ENCODE peak calls at places on chromosomes 6 and 20, in seven cellular contexts. O, T, R, Q, L, M and H are unnamed samples.

GRCh38 chr20:33649201-33649631 is 12.9 kb upstream of the C20orf144 start:
- DNase-seq in L (no peak), O (peak), Q (no peak), R (no peak), T (no peak), M (no peak), H (peak)

GRCh38 chr20:33676652-33677645 is 2.7 kb upstream of the NECAB3 start:
- DNase-seq in R (no peak), T (no peak), O (peak), L (no peak), Q (no peak), M (no peak), H (no peak)

GRCh38 chr6:163356324-163356723 is 58.2 kb upstream of the QKI start:
- DNase-seq in T (no peak), R (no peak), Q (no peak), M (no peak), L (no peak), O (no peak), H (peak)

GRCh38 chr6:47203968-47204611 is 105.6 kb downstream of the TNFRSF21 start:
- DNase-seq in Q (no peak), R (no peak), T (no peak), O (no peak), M (no peak), L (no peak), H (no peak)

GRCh38 chr6:85714893-85715530 is 72.3 kb upstream of the SYNCRIP start:
- DNase-seq in M (no peak), O (no peak), L (no peak), R (no peak), Q (no peak), T (no peak), H (no peak)

GRCh38 chr20:16701296-16701695 is 28.5 kb upstream of the SNRPB2 start:
- DNase-seq in T (peak), Q (no peak), O (no peak), R (no peak), L (no peak), M (no peak), H (no peak)

GRCh38 chr6:89562114-89562815 is 76.3 kb downstream of the LYRM2 start:
- DNase-seq in T (no peak), L (no peak), M (no peak), R (no peak), O (no peak), Q (peak), H (no peak)

GRCh38 chr6:71486466-71486865 is 197.9 kb downstream of the OGFRL1 start:
- DNase-seq in Q (no peak), M (no peak), R (no peak), L (no peak), O (no peak), T (no peak), H (no peak)

GRCh38 chr6:165245287-165245686 is 64.1 kb downstream of the C6orf118 start:
- DNase-seq in T (peak), Q (no peak), O (no peak), L (no peak), R (no peak), M (no peak), H (no peak)

GRCh38 chr6:82862543-82862942 is 203.1 kb downstream of the UBE3D start:
- DNase-seq in M (no peak), R (no peak), L (no peak), Q (no peak), O (no peak), T (no peak), H (no peak)

GRCh38 chr6:63333440-63333839 is 13.7 kb upstream of the LGSN start:
- DNase-seq in T (no peak), M (no peak), Q (no peak), O (no peak), R (no peak), L (no peak), H (no peak)

GRCh38 chr6:131954775-131955107 is 3.6 kb upstream of the CCN2 start:
- DNase-seq in Q (peak), L (peak), R (peak), T (peak), O (peak), M (no peak), H (peak)

GRCh38 chr20:62652051-62652893 is 10.0 kb downstream of the SLCO4A1 start:
- DNase-seq in O (peak), T (peak), M (peak), L (peak), R (peak), Q (peak), H (peak)

GRCh38 chr20:15475483-15475882 is 1097.8 kb downstream of the KIF16B start:
- DNase-seq in R (peak), L (peak), M (no peak), T (no peak), Q (peak), O (no peak), H (peak)

DNA sequence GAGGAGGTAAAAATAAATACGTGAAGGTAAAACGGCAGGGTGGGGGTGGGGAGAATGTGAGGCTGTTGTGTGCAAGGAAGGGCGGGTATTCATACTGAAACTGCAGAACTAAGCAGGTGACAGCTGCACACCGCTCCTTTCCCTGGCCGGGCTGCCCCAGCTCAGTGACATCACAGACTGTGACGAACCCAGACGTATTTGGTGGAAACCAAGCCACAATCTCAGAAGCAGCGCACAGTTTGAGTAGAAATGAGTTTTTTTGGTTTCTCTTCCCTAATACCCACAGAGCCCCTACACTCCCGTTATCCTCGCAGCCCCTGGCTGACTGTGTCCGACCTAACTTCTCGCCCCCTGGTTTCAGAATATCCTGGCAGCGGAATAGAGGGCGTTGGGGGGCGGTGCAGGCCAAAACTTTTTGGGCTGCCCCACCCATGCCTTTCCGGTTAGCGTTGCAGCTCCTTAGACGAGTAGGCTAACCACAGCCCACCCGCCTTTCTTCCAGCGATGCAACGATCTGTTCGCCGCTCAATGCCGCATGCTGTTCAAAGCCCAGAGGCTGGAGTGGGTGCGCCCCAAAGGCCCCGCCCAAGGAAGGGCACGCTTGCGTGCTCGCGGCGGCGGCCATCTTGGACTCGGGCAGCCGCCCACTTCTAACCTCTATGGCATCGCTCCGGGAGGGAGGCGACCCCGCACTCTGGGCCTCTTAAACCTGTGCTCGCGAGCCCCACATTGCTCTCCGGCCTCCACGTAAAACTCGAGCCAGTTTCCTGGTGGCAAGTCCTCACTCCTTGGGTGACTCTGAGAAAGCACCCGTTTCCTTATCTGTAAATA is 9.1 kb downstream of the BAK1 start:
- DNase-seq in M (peak), R (peak), Q (peak), O (peak), T (peak), L (peak), H (peak)
- H3K4me3 ChIP-seq in M (peak), R (peak), Q (peak), O (peak), T (peak), L (peak), H (peak)

GRCh38 chr20:38128691-38129090 is 36.4 kb downstream of the TGM2 start:
- DNase-seq in O (no peak), M (peak), T (no peak), R (no peak), L (peak), Q (no peak), H (peak)

GRCh38 chr20:38125157-38126056 is 39.7 kb downstream of the TGM2 start:
- DNase-seq in T (peak), M (peak), Q (peak), O (peak), R (peak), L (peak), H (peak)

GRCh38 chr20:38126146-38126912 is 38.7 kb downstream of the TGM2 start:
- DNase-seq in L (peak), R (no peak), T (no peak), Q (no peak), O (peak), M (peak), H (peak)

GRCh38 chr20:38127920-38128528 is 37.0 kb downstream of the TGM2 start:
- DNase-seq in L (peak), Q (no peak), T (no peak), M (peak), O (peak), R (no peak), H (peak)

DNA sequence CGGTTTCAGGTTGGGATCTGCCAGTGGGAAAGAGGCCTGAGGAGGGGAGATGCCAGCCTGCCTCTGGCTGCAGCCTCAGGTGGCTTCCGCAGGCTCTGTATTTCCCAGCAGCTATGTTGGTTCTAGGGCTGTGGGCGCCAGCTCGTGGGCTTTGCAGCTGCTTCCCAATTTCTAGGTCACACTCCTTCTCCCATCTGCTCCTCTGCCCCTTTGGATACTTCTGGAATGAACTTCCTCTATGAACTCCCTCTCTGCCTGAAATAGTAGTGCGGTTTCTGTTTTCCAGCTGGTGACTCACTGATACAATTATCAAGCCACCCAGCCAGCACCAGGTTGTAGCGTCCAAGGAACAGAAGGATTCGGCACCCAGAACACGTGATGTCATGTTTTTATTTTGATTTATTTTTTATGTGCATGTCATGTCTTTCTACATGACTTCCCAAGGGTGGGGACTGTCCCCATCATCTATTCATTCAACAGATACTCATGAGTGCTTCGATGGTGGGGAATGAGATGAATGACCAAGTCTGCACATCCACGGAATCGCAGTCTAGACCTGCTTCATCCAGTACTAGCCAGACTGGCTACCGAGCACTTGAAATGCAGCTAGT is 38.0 kb downstream of the TGM2 start:
- DNase-seq in Q (peak), L (peak), T (peak), R (no peak), M (peak), O (peak), H (peak)
- TF ChIP-seq CTCF in Q (no peak), L (no peak), T (no peak), R (no peak), M (no peak), O (no peak), H (no peak)

GRCh38 chr6:107114213-107114871 is 973 bp downstream of the BEND3 start:
- DNase-seq in Q (peak), T (peak), R (peak), M (peak), O (peak), L (peak), H (peak)
- TF ChIP-seq POLR2A in Q (no peak), T (no peak), R (no peak), M (no peak), O (no peak), L (no peak), H (no peak)

GRCh38 chr6:33592280-33592594 is 12.2 kb upstream of the BAK1 start:
- DNase-seq in T (no peak), R (no peak), Q (no peak), L (no peak), M (no peak), O (no peak), H (no peak)

GRCh38 chr6:33595001-33595846 is 15.1 kb upstream of the BAK1 start:
- DNase-seq in O (no peak), L (no peak), R (no peak), Q (no peak), M (no peak), T (no peak), H (no peak)

GRCh38 chr6:33591633-33592032 is 11.6 kb upstream of the BAK1 start:
- DNase-seq in Q (no peak), M (no peak), O (no peak), L (no peak), T (no peak), R (no peak), H (no peak)

GRCh38 chr6:33592595-33593413 is 12.7 kb upstream of the BAK1 start:
- DNase-seq in L (peak), R (no peak), T (no peak), M (no peak), O (peak), Q (no peak), H (no peak)

GRCh38 chr6:33593414-33593727 is 13.3 kb upstream of the BAK1 start:
- DNase-seq in M (no peak), R (no peak), L (no peak), O (no peak), T (no peak), Q (no peak), H (no peak)
- H3K4me3 ChIP-seq in M (no peak), R (no peak), L (peak), O (no peak), T (no peak), Q (no peak), H (no peak)

GRCh38 chr6:18823782-18824386 is 436.7 kb downstream of the RNF144B start:
- DNase-seq in T (peak), M (no peak), R (no peak), Q (no peak), L (no peak), O (no peak), H (no peak)
- TF ChIP-seq CTCF in T (peak), M (peak), R (no peak), Q (no peak), L (peak), O (no peak), H (no peak)

GRCh38 chr6:26545617-26546016 is 7.5 kb downstream of the HMGN4 start:
- DNase-seq in M (no peak), L (no peak), T (no peak), Q (no peak), O (no peak), R (no peak), H (no peak)
- TF ChIP-seq POLR2A in M (no peak), L (no peak), T (no peak), Q (no peak), O (no peak), R (no peak), H (no peak)

GRCh38 chr20:43293068-43293786 is 103.5 kb upstream of the PTPRT start:
- DNase-seq in L (no peak), O (no peak), T (no peak), M (no peak), R (no peak), Q (no peak), H (no peak)
- H3K4me3 ChIP-seq in L (no peak), O (no peak), T (no peak), M (no peak), R (no peak), Q (no peak), H (no peak)